ENCODE peak calls at places on chromosomes 5 and 9, in seven cellular contexts. S is left lung, K is heart left ventricle, J is suprapubic skin, D is sigmoid colon, W is transverse colon, B is stomach. N is an unnamed sample.
A peak's percentile ranks its signal among the peaks of the same experiment; 100 is the strongest.

GRCh38 chr5:71932649-71933338 is 174.5 kb upstream of the MAP1B start:
- DNase-seq in D (no peak), K (peak; percentile 50), W (peak; percentile 60), J (no peak), S (no peak), B (peak; percentile 59), N (no peak)

GRCh38 chr5:4258170-4258569 is 662.5 kb downstream of the IRX1 start:
- DNase-seq in K (no peak), S (no peak), D (no peak), W (no peak), B (no peak), J (no peak), N (no peak)

GRCh38 chr9:93945400-93946337 is 9.5 kb downstream of the BARX1 start:
- DNase-seq in D (no peak), J (no peak), B (no peak), W (no peak), K (no peak), S (no peak), N (no peak)

GRCh38 chr5:52457808-52458207 is 329.9 kb upstream of the ITGA1 start:
- DNase-seq in K (no peak), W (no peak), J (no peak), B (no peak), D (no peak), S (no peak), N (no peak)

GRCh38 chr9:38074441-38074943 is 5.5 kb upstream of the SHB start:
- DNase-seq in S (no peak), W (peak; percentile 32), D (no peak), J (no peak), B (no peak), K (no peak), N (peak; percentile 56)

GRCh38 chr9:98391884-98392283 is 136.4 kb upstream of the TBC1D2 start:
- DNase-seq in W (no peak), D (no peak), J (no peak), K (no peak), B (no peak), S (no peak), N (no peak)

GRCh38 chr9:2559212-2560152 is 62.1 kb upstream of the VLDLR start:
- DNase-seq in B (peak; percentile 63), D (peak; percentile 93), J (no peak), S (no peak), K (peak; percentile 89), W (peak; percentile 43), N (no peak)

GRCh38 chr9:19102181-19102630 is 498 bp downstream of the HAUS6 start:
- DNase-seq in K (peak; percentile 24), S (peak; percentile 85), B (no peak), J (peak; percentile 77), D (peak; percentile 72), W (peak; percentile 17), N (peak; percentile 71)

GRCh38 chr5:178540526-178540925 is 49.7 kb downstream of the COL23A1 start:
- DNase-seq in D (no peak), K (no peak), J (no peak), W (no peak), B (no peak), S (no peak), N (peak; percentile 22)

GRCh38 chr5:90932052-90932699 is 373.6 kb downstream of the ADGRV1 start:
- DNase-seq in W (peak; percentile 47), S (no peak), D (peak; percentile 75), B (peak; percentile 29), J (no peak), K (peak; percentile 41), N (no peak)

GRCh38 chr5:143696920-143697319 is 115.0 kb upstream of the HMHB1 start:
- DNase-seq in K (no peak), S (no peak), D (no peak), B (no peak), W (no peak), J (no peak), N (no peak)

GRCh38 chr5:156359452-156359851 is 32.5 kb downstream of the SGCD start:
- DNase-seq in W (no peak), B (no peak), J (no peak), D (no peak), K (no peak), S (no peak), N (no peak)

GRCh38 chr5:167821096-167821590 is 470.3 kb upstream of the WWC1 start:
- DNase-seq in K (no peak), D (no peak), W (no peak), S (no peak), J (no peak), B (no peak), N (no peak)

GRCh38 chr5:137858223-137858916 is 9.3 kb upstream of the MYOT start:
- DNase-seq in K (no peak), D (no peak), S (no peak), W (no peak), J (no peak), B (no peak), N (no peak)

GRCh38 chr9:77945798-77946197 is 85.8 kb downstream of the GNAQ start:
- DNase-seq in J (no peak), S (no peak), D (no peak), K (no peak), W (no peak), B (no peak), N (no peak)

GRCh38 chr9:97075289-97075870 is 36.4 kb upstream of the CTSV start:
- DNase-seq in S (no peak), J (no peak), W (no peak), D (no peak), K (no peak), B (no peak), N (no peak)

GRCh38 chr5:140823475-140823874 is 2.1 kb downstream of the PCDHA5 start:
- DNase-seq in D (peak; percentile 48), S (peak; percentile 72), J (no peak), B (no peak), W (no peak), K (no peak), N (no peak)

GRCh38 chr5:83844320-83845068 is 123.8 kb upstream of the HAPLN1 start:
- DNase-seq in W (peak; percentile 11), S (peak; percentile 44), D (no peak), K (no peak), J (no peak), B (no peak), N (peak; percentile 65)

GRCh38 chr5:174223355-174223754 is 177.8 kb downstream of the NSG2 start:
- DNase-seq in J (no peak), B (no peak), K (no peak), S (no peak), D (no peak), W (no peak), N (no peak)

GRCh38 chr5:174229068-174229467 is 183.6 kb downstream of the NSG2 start:
- DNase-seq in W (no peak), S (no peak), J (no peak), D (no peak), K (no peak), B (no peak), N (no peak)

GRCh38 chr5:174229640-174230350 is 184.3 kb downstream of the NSG2 start:
- DNase-seq in S (no peak), K (peak; percentile 40), D (no peak), B (no peak), W (no peak), J (no peak), N (no peak)

GRCh38 chr5:174222891-174223290 is 177.4 kb downstream of the NSG2 start:
- DNase-seq in D (no peak), W (no peak), B (no peak), K (no peak), J (no peak), S (no peak), N (no peak)

GRCh38 chr5:174227228-174227627 is 181.7 kb downstream of the NSG2 start:
- DNase-seq in S (no peak), K (no peak), B (no peak), W (no peak), D (no peak), J (no peak), N (no peak)
- H3K4me1 ChIP-seq in S (no peaks in the 10 kb centered on the region), K (no peaks in the 10 kb centered on the region), B (no peaks in the 10 kb centered on the region), W (no peaks in the 10 kb centered on the region), D (no peaks in the 10 kb centered on the region), J (no peaks in the 10 kb centered on the region), N (no peaks in the 10 kb centered on the region)

DNA sequence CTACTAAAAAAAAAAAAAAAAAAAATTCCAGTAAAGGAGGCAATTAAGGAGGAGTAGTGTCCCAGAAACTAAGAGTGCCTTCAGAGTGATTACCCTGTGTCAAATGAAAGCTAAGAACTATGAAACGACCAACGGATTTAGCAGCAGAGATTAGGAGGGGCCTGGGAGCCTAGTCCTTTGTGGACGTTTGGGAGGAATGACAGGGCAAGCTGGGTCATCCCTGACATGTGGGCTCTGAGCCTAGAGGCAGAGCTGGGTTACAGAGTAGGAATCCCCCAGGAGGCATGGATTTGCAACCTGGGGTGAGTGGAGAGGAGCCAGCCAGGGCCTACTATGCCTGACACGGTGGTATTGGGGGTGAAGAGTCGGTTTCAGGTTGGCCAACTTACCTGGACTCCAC is 4.3 kb upstream of the ARID3C start:
- DNase-seq in S (no peak), J (no peak), K (no peak), D (no peak), B (no peak), W (no peak), N (no peak)
- TF ChIP-seq CTCF in S (no peak), J (no peak), K (no peak), D (no peak), B (no peak), W (no peak), N (no peak)

GRCh38 chr5:119302916-119303897 is 52.6 kb upstream of the TNFAIP8 start:
- DNase-seq in D (no peak), K (no peak), W (no peak), S (no peak), B (no peak), J (no peak), N (no peak)
- H3K4me3 ChIP-seq in D (no peak overlapping the region), K (no peak overlapping the region), W (no peak overlapping the region), S (no peak overlapping the region), B (no peak overlapping the region), J (no peak overlapping the region), N (no peak overlapping the region)

GRCh38 chr9:123343428-123344272 is 12.3 kb upstream of the CRB2 start:
- DNase-seq in K (no peak), J (no peak), B (no peak), W (no peak), S (no peak), D (no peak), N (no peak)
- H3K4me1 ChIP-seq in K (peaks cover 5% of the 10 kb centered on the region), J (peaks cover 21% of the 10 kb centered on the region), B (no peaks in the 10 kb centered on the region), W (peaks cover 13% of the 10 kb centered on the region), S (peaks cover 22% of the 10 kb centered on the region), D (peaks cover 30% of the 10 kb centered on the region), N (peaks cover 10% of the 10 kb centered on the region)

N was measured in upper lobe of right lung.